ENCODE peak calls at places on chromosomes 4 and X, in seven cellular contexts. U, R, G, K, A, F and V are unnamed samples.

GRCh38 chr4:26583538-26583864 is 383 bp upstream of the TBC1D19 start:
- DNase-seq in U (no peak), R (no peak), G (no peak), K (no peak), A (no peak), F (no peak), V (no peak)

GRCh38 chrX:122087353-122087752 is 1039.9 kb downstream of the GLUD2 start:
- DNase-seq in U (no peak), R (no peak), G (no peak), K (no peak), A (no peak), F (no peak), V (no peak)

GRCh38 chrX:102154218-102154860 is 1.4 kb downstream of the BEX5 start:
- DNase-seq in U (peak; percentile 61), R (no peak), G (no peak), K (no peak), A (no peak), F (no peak), V (no peak)

GRCh38 chr4:89368855-89369254 is 61.3 kb upstream of the GPRIN3 start:
- DNase-seq in U (no peak), R (no peak), G (no peak), K (no peak), A (no peak), F (no peak), V (no peak)

GRCh38 chrX:40617566-40617965 is 5.7 kb upstream of the MPC1L start:
- DNase-seq in U (no peak), R (no peak), G (no peak), K (no peak), A (no peak), F (no peak), V (no peak)

GRCh38 chrX:10360121-10360520 is 203.3 kb downstream of the CLCN4 start:
- DNase-seq in U (no peak), R (no peak), G (no peak), K (no peak), A (no peak), F (no peak), V (no peak)

GRCh38 chr4:55184600-55185523 is 59.5 kb upstream of the KDR start:
- DNase-seq in U (no peak), R (no peak), G (no peak), K (no peak), A (no peak), F (no peak), V (peak; percentile 23)

GRCh38 chr4:152480356-152480755 is 55.5 kb downstream of the FBXW7 start:
- DNase-seq in U (no peak), R (no peak), G (no peak), K (no peak), A (no peak), F (no peak), V (no peak)

GRCh38 chrX:154466036-154466435 is 8.0 kb downstream of the PLXNA3 start:
- DNase-seq in U (no peak), R (no peak), G (no peak), K (no peak), A (no peak), F (no peak), V (no peak)

GRCh38 chrX:19829817-19830216 is 57.6 kb downstream of the SH3KBP1 start:
- DNase-seq in U (no peak), R (no peak), G (no peak), K (no peak), A (no peak), F (no peak), V (no peak)

GRCh38 chrX:118780509-118780908 is 43.1 kb upstream of the ZCCHC12 start:
- DNase-seq in U (no peak), R (no peak), G (no peak), K (no peak), A (no peak), F (no peak), V (no peak)

GRCh38 chr4:33649015-33649414 is 2595.3 kb downstream of the ARAP2 start:
- DNase-seq in U (no peak), R (no peak), G (no peak), K (no peak), A (no peak), F (no peak), V (peak; percentile 25)

GRCh38 chr4:121307441-121308327 is 73.1 kb downstream of the QRFPR start:
- DNase-seq in U (no peak), R (no peak), G (no peak), K (peak; percentile 23), A (no peak), F (peak; percentile 7), V (peak; percentile 6)

GRCh38 chr4:73525611-73526010 is 44.1 kb downstream of the AFM start:
- DNase-seq in U (no peak), R (no peak), G (no peak), K (no peak), A (no peak), F (no peak), V (no peak)